ENCODE peak calls at places on chromosome 17, in seven cellular contexts. Q is IMR-90, Y is mesenchymal stem cell, O is mesendoderm, K is H9, H is neuronal stem cell, T is H1. A is an unnamed sample.

GRCh38 chr17:7022791-7023571 is at the start of gene BCL6B:
- DNase-seq in Q (no peak), Y (no peak), O (no peak), K (peak), H (no peak), T (peak), A (no peak)

GRCh38 chr17:6554871-6555330 is 1.5 kb downstream of the PITPNM3 start:
- DNase-seq in Q (no peak), Y (no peak), O (peak), K (peak), H (no peak), T (no peak), A (no peak)

GRCh38 chr17:71412803-71413202 is 708.0 kb upstream of the SOX9 start:
- DNase-seq in Q (peak), Y (peak), O (no peak), K (no peak), H (no peak), T (no peak), A (peak)

GRCh38 chr17:74972107-74972972 is at the start of gene HID1:
- DNase-seq in Q (no peak), Y (no peak), O (peak), K (peak), H (peak), T (peak), A (peak)

GRCh38 chr17:17535957-17536356 is 39.8 kb upstream of the RASD1 start:
- DNase-seq in Q (peak), Y (no peak), O (no peak), K (no peak), H (no peak), T (no peak), A (no peak)

GRCh38 chr17:80785477-80786178 is 206.0 kb upstream of the CHMP6 start:
- DNase-seq in Q (no peak), Y (no peak), O (no peak), K (peak), H (no peak), T (no peak), A (no peak)

GRCh38 chr17:60862482-60862881 is 184.8 kb downstream of the BCAS3 start:
- DNase-seq in Q (no peak), Y (no peak), O (no peak), K (no peak), H (no peak), T (no peak), A (peak)

GRCh38 chr17:72311004-72311403 is 190.2 kb downstream of the SOX9 start:
- DNase-seq in Q (no peak), Y (no peak), O (no peak), K (no peak), H (no peak), T (no peak), A (no peak)

GRCh38 chr17:40561871-40562611 is 3.2 kb downstream of the CCR7 start:
- DNase-seq in Q (no peak), Y (no peak), O (no peak), K (peak), H (no peak), T (no peak), A (no peak)
- H3K27ac ChIP-seq in Q (no peak), Y (no peak), O (no peak), K (no peak), H (no peak), T (no peak), A (no peak)

GRCh38 chr17:3695723-3696411 is at the start of gene P2RX5:
- DNase-seq in Q (no peak), Y (peak), O (peak), K (peak), H (peak), T (peak), A (no peak)
- H3K23ac ChIP-seq in Q (peak), Y (peak), O (no peak), K (no peak), H (no peak), T (no peak), A (no peak)

DNA sequence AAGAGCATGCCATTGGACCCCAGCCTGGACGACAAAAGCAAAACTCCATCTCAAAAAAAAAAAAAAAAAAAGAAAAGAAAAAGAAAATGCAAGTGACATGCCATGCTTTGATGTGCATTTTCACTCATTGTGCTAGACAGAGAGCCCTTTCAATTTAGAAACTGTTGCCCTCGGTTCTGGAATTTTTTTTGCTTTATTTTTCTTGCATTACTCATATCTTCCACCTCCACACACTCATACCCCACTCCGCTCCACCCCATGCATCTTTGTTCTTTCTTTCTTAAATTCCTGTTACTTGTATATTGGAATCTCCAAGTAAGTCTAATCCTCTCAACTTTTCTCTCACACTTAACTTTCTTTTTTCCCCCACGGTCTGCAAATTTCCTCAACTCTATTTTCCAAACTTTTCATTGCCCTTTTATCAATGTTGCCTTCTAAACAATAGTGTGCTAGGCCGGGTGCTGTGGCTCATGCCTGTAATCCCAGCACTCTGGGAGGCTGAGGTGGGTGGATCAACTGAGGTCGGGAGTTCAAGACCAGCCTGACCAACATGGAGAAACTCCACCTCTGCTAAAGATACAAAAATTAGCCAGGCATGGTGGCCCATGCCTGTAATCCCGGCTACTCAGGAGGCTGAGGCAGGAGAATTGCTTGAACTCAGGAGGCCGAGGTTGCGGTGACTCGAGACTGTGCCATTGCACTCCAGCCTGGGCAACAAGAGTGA is 16.8 kb upstream of the SUZ12 start:
- DNase-seq in Q (peak), Y (no peak), O (no peak), K (no peak), H (no peak), T (no peak), A (peak)
- H3K27ac ChIP-seq in Q (peak), Y (no peak), O (no peak), K (no peak), H (no peak), T (no peak), A (no peak)

GRCh38 chr17:44077595-44077909 is 7.0 kb downstream of the G6PC3 start:
- DNase-seq in Q (no peak), Y (no peak), O (no peak), K (peak), H (no peak), T (no peak), A (no peak)

GRCh38 chr17:44076716-44077594 is 6.4 kb downstream of the G6PC3 start:
- DNase-seq in Q (no peak), Y (no peak), O (no peak), K (peak), H (no peak), T (no peak), A (no peak)

GRCh38 chr17:44074231-44074910 is 3.8 kb downstream of the G6PC3 start:
- DNase-seq in Q (peak), Y (no peak), O (no peak), K (no peak), H (no peak), T (no peak), A (no peak)

GRCh38 chr17:44074911-44075285 is 4.4 kb downstream of the G6PC3 start:
- DNase-seq in Q (no peak), Y (no peak), O (no peak), K (peak), H (no peak), T (no peak), A (no peak)

DNA sequence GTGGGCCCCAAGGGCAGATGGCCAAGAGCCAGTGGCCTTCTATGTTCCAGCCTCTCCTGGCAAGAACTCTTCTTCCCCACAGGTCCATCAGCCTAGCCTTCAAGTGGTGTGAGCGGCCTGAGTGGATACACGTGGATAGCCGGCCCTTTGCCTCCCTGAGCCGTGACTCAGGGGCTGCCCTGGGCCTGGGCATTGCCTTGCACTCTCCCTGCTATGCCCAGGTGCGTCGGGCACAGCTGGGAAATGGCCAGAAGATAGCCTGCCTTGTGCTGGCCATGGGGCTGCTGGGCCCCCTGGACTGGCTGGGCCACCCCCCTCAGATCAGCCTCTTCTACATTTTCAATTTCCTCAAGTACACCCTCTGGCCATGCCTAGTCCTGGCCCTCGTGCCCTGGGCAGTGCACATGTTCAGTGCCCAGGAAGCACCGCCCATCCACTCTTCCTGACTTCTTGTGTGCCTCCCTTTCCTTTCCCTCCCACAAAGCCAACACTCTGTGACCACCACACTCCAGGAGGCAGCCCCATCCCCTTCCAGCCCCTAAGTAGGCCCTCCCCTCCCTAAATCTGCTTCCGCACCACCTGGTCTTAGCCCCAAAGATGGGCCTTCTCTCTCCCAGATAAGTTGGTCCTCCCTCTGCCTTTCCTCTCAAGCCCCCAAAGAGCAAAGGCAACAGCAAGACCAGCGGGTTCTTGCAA is 5.2 kb downstream of the G6PC3 start:
- DNase-seq in Q (no peak), Y (no peak), O (no peak), K (peak), H (no peak), T (no peak), A (no peak)
- H3K23ac ChIP-seq in Q (no peak), Y (no peak), O (no peak), K (no peak), H (no peak), T (no peak), A (no peak)

DNA sequence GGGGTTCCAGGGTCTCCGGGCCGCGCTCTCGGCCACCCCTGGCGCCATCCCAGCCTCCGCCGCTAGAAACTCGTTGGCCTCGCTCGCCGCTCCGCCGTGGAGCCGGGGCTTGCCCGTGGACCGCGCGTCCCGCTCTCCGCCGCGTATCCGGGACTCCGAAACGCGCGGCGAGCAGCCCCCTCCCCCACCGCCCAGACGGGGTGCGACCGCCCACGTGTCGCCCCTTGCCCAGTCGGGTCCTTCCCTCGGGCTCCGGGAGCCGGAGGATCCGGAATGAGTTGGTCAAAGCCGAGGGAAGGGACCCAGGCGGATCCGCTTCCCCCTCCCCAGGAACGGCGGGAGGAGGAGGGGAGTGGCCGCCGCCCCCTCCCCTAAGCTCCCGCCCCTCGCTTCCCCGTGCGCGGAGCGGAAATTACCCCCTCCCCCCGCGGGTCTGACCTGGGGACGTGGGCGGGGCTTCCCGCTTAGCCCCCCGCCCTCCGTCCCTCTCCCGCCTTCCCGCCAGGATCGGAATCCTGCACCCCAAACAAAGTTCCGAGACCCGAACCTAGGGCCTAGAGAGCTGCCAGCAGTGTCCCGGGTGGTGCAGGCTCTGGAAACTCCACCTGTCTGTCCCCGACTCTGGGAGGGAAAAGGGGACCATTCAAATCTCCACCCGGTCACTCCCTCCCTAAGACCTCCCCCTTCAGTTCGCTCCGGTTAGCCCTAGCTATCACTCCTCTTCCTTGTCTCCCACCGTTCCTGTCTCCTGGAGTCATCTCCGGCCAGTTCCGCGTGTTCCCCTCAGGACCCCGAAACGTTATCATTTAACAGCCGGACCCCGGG is 1.1 kb upstream of the IGF2BP1 start:
- DNase-seq in Q (no peak), Y (peak), O (peak), K (peak), H (peak), T (peak), A (no peak)
- H3K27ac ChIP-seq in Q (peak), Y (peak), O (peak), K (peak), H (peak), T (peak), A (peak)

GRCh38 chr17:978110-979093 is 1.2 kb downstream of the NXN start:
- DNase-seq in Q (peak), Y (peak), O (peak), K (no peak), H (peak), T (peak), A (no peak)
- H3K23ac ChIP-seq in Q (peak), Y (peak), O (peak), K (no peak), H (no peak), T (no peak), A (no peak)

A was measured in trophoblast cell.